ENCODE peak calls at places on chromosome 16, in five cellular contexts. One of them, this sample, is unnamed.

GRCh38 chr16:351804-352520 is 561 bp downstream of the AXIN1 start:
- DNase-seq in lung: no peak
- DNase-seq in dorsolateral prefrontal cortex: no peak
- DNase-seq in PC-3: no peak
- DNase-seq in upper lobe of right lung: peak
- DNase-seq in this sample: peak

GRCh38 chr16:35732046-35732810 is 2272.8 kb downstream of the TP53TG3F start:
- DNase-seq in lung: no peak
- DNase-seq in dorsolateral prefrontal cortex: no peak
- DNase-seq in PC-3: no peak
- DNase-seq in upper lobe of right lung: no peak
- DNase-seq in this sample: peak

GRCh38 chr16:75789237-75789636 is 62.9 kb upstream of the CPHXL start:
- DNase-seq in lung: no peak
- DNase-seq in dorsolateral prefrontal cortex: no peak
- DNase-seq in PC-3: peak
- DNase-seq in upper lobe of right lung: no peak
- DNase-seq in this sample: no peak

GRCh38 chr16:7268182-7268581 is 64.5 kb upstream of the RBFOX1 start:
- DNase-seq in lung: no peak
- DNase-seq in dorsolateral prefrontal cortex: no peak
- DNase-seq in PC-3: peak
- DNase-seq in upper lobe of right lung: no peak
- DNase-seq in this sample: no peak

GRCh38 chr16:77297996-77298637 is 98.9 kb downstream of the SYCE1L start:
- DNase-seq in lung: no peak
- DNase-seq in dorsolateral prefrontal cortex: no peak
- DNase-seq in PC-3: peak
- DNase-seq in upper lobe of right lung: no peak
- DNase-seq in this sample: no peak

GRCh38 chr16:81700071-81700779 is 78.9 kb upstream of the PLCG2 start:
- DNase-seq in lung: no peak
- DNase-seq in dorsolateral prefrontal cortex: no peak
- DNase-seq in PC-3: no peak
- DNase-seq in upper lobe of right lung: no peak
- DNase-seq in this sample: no peak

GRCh38 chr16:58366247-58367031 is 25.8 kb upstream of the GINS3 start:
- DNase-seq in lung: no peak
- DNase-seq in dorsolateral prefrontal cortex: no peak
- DNase-seq in PC-3: peak
- DNase-seq in upper lobe of right lung: no peak
- DNase-seq in this sample: no peak

GRCh38 chr16:68289621-68290329 is 21.0 kb downstream of the SLC7A6OS start:
- DNase-seq in lung: no peak
- DNase-seq in dorsolateral prefrontal cortex: no peak
- DNase-seq in PC-3: no peak
- DNase-seq in upper lobe of right lung: no peak
- DNase-seq in this sample: no peak

GRCh38 chr16:12178251-12178990 is 201.9 kb downstream of the SNX29 start:
- DNase-seq in lung: peak
- DNase-seq in dorsolateral prefrontal cortex: no peak
- DNase-seq in PC-3: no peak
- DNase-seq in upper lobe of right lung: no peak
- DNase-seq in this sample: no peak

GRCh38 chr16:13510425-13511151 is 409.4 kb upstream of the ERCC4 start:
- DNase-seq in lung: no peak
- DNase-seq in dorsolateral prefrontal cortex: no peak
- DNase-seq in PC-3: peak
- DNase-seq in upper lobe of right lung: no peak
- DNase-seq in this sample: no peak

GRCh38 chr16:17467923-17468540 is 2.7 kb downstream of the XYLT1 start:
- DNase-seq in lung: no peak
- DNase-seq in dorsolateral prefrontal cortex: peak
- DNase-seq in PC-3: no peak
- DNase-seq in upper lobe of right lung: peak
- DNase-seq in this sample: peak

GRCh38 chr16:72788269-72788809 is 259.6 kb downstream of the ZFHX3 start:
- DNase-seq in lung: no peak
- DNase-seq in dorsolateral prefrontal cortex: no peak
- DNase-seq in PC-3: no peak
- DNase-seq in upper lobe of right lung: peak
- DNase-seq in this sample: no peak

GRCh38 chr16:86882586-86883280 is 304.4 kb downstream of the FOXL1 start:
- DNase-seq in lung: no peak
- DNase-seq in dorsolateral prefrontal cortex: no peak
- DNase-seq in PC-3: peak
- DNase-seq in upper lobe of right lung: peak
- DNase-seq in this sample: no peak

GRCh38 chr16:30778549-30779244 is 8.3 kb downstream of the ZNF629 start:
- DNase-seq in lung: no peak
- DNase-seq in dorsolateral prefrontal cortex: no peak
- DNase-seq in PC-3: no peak
- DNase-seq in upper lobe of right lung: no peak
- DNase-seq in this sample: no peak

GRCh38 chr16:22814330-22815105 is 556 bp downstream of the HS3ST2 start:
- DNase-seq in lung: no peak
- DNase-seq in dorsolateral prefrontal cortex: no peak
- DNase-seq in PC-3: no peak
- DNase-seq in upper lobe of right lung: no peak
- DNase-seq in this sample: no peak

GRCh38 chr16:89599451-89599858 is 14.0 kb upstream of the DPEP1 start:
- DNase-seq in lung: no peak
- DNase-seq in dorsolateral prefrontal cortex: no peak
- DNase-seq in PC-3: peak
- DNase-seq in upper lobe of right lung: no peak
- DNase-seq in this sample: no peak

GRCh38 chr16:25689137-25689836 is 2.5 kb upstream of the HS3ST4 start:
- DNase-seq in lung: no peak
- DNase-seq in dorsolateral prefrontal cortex: no peak
- DNase-seq in PC-3: no peak
- DNase-seq in upper lobe of right lung: no peak
- DNase-seq in this sample: no peak

GRCh38 chr16:85910854-85911247 is 11.9 kb downstream of the IRF8 start:
- DNase-seq in lung: no peak
- DNase-seq in dorsolateral prefrontal cortex: no peak
- DNase-seq in PC-3: no peak
- DNase-seq in upper lobe of right lung: no peak
- DNase-seq in this sample: no peak

GRCh38 chr16:30697264-30698138 is 1.5 kb upstream of the SRCAP start:
- DNase-seq in lung: no peak
- DNase-seq in dorsolateral prefrontal cortex: peak
- DNase-seq in PC-3: peak
- DNase-seq in upper lobe of right lung: no peak
- DNase-seq in this sample: no peak

GRCh38 chr16:58586340-58587030 is 43.1 kb downstream of the CNOT1 start:
- DNase-seq in lung: no peak
- DNase-seq in dorsolateral prefrontal cortex: no peak
- DNase-seq in PC-3: no peak
- DNase-seq in upper lobe of right lung: no peak
- DNase-seq in this sample: no peak

GRCh38 chr16:71441348-71441781 is 489 bp downstream of the TLE7 start:
- DNase-seq in lung: no peak
- DNase-seq in dorsolateral prefrontal cortex: no peak
- DNase-seq in PC-3: no peak
- DNase-seq in upper lobe of right lung: no peak
- DNase-seq in this sample: no peak

GRCh38 chr16:13920510-13920818 is 510 bp downstream of the ERCC4 start:
- DNase-seq in lung: no peak
- DNase-seq in dorsolateral prefrontal cortex: no peak
- DNase-seq in PC-3: no peak
- DNase-seq in upper lobe of right lung: no peak
- DNase-seq in this sample: no peak

GRCh38 chr16:11565665-11566064 is 21.1 kb downstream of the LITAF start:
- DNase-seq in lung: no peak
- DNase-seq in dorsolateral prefrontal cortex: no peak
- DNase-seq in PC-3: no peak
- DNase-seq in upper lobe of right lung: peak
- DNase-seq in this sample: no peak

GRCh38 chr16:59164461-59164860 is 430.3 kb upstream of the GOT2 start:
- DNase-seq in lung: no peak
- DNase-seq in dorsolateral prefrontal cortex: no peak
- DNase-seq in PC-3: no peak
- DNase-seq in upper lobe of right lung: no peak
- DNase-seq in this sample: no peak

GRCh38 chr16:64278196-64278595 is 843.7 kb downstream of the CDH11 start:
- DNase-seq in lung: no peak
- DNase-seq in dorsolateral prefrontal cortex: no peak
- DNase-seq in PC-3: peak
- DNase-seq in upper lobe of right lung: no peak
- DNase-seq in this sample: no peak

GRCh38 chr16:89188064-89188441 is 12.3 kb downstream of the SLC22A31 start:
- DNase-seq in lung: no peak
- DNase-seq in dorsolateral prefrontal cortex: no peak
- DNase-seq in PC-3: no peak
- DNase-seq in upper lobe of right lung: no peak
- DNase-seq in this sample: no peak

GRCh38 chr16:23700509-23700908 is 12.5 kb downstream of the ERN2 start:
- DNase-seq in lung: no peak
- DNase-seq in dorsolateral prefrontal cortex: no peak
- DNase-seq in PC-3: no peak
- DNase-seq in upper lobe of right lung: no peak
- DNase-seq in this sample: no peak

GRCh38 chr16:51409001-51409675 is 258.1 kb upstream of the SALL1 start:
- DNase-seq in lung: no peak
- DNase-seq in dorsolateral prefrontal cortex: no peak
- DNase-seq in PC-3: no peak
- DNase-seq in upper lobe of right lung: no peak
- DNase-seq in this sample: no peak

GRCh38 chr16:67770371-67770991 is 35.9 kb downstream of the RANBP10 start:
- DNase-seq in lung: no peak
- DNase-seq in dorsolateral prefrontal cortex: no peak
- DNase-seq in PC-3: no peak
- DNase-seq in upper lobe of right lung: no peak
- DNase-seq in this sample: no peak

GRCh38 chr16:25151996-25152395 is 40.5 kb downstream of the LCMT1 start:
- DNase-seq in lung: no peak
- DNase-seq in dorsolateral prefrontal cortex: no peak
- DNase-seq in PC-3: peak
- DNase-seq in upper lobe of right lung: no peak
- DNase-seq in this sample: peak

GRCh38 chr16:30076276-30076791 is 540 bp downstream of the PPP4C start:
- DNase-seq in lung: no peak
- DNase-seq in dorsolateral prefrontal cortex: no peak
- DNase-seq in PC-3: no peak
- DNase-seq in upper lobe of right lung: no peak
- DNase-seq in this sample: no peak

GRCh38 chr16:10526962-10527361 is 53.4 kb downstream of the EMP2 start:
- DNase-seq in lung: no peak
- DNase-seq in dorsolateral prefrontal cortex: no peak
- DNase-seq in PC-3: no peak
- DNase-seq in upper lobe of right lung: no peak
- DNase-seq in this sample: no peak
- H3K27ac ChIP-seq in lung: no peak
- H3K27ac ChIP-seq in dorsolateral prefrontal cortex: no peak
- H3K27ac ChIP-seq in PC-3: no peak
- H3K27ac ChIP-seq in upper lobe of right lung: no peak
- H3K27ac ChIP-seq in this sample: no peak

GRCh38 chr16:46906360-46907060 is 22.3 kb downstream of the GPT2 start:
- DNase-seq in lung: no peak
- DNase-seq in dorsolateral prefrontal cortex: no peak
- DNase-seq in PC-3: no peak
- DNase-seq in upper lobe of right lung: no peak
- DNase-seq in this sample: no peak
- H3K27ac ChIP-seq in lung: no peak
- H3K27ac ChIP-seq in dorsolateral prefrontal cortex: peak
- H3K27ac ChIP-seq in PC-3: no peak
- H3K27ac ChIP-seq in upper lobe of right lung: no peak
- H3K27ac ChIP-seq in this sample: no peak

DNA sequence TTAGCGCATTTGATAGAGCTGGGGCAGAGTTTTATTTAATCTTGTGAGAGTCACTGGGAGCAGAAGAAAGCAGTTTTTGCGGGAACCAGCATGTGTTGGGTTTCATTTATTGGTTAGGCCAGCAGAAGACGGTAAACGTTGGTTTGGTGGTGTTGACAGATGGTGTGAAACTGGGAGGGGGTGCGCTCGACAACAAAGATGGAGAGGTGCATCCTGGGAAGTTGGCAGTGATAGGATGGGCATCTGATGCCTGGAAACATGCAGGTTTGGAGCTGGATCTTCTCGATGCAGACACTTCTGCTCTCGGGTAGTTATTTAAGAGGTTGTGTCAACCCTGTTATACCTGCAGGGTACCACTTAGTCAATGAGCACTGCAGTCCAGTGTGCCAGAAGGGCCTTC is 24.9 kb upstream of the CLEC18A start:
- DNase-seq in lung: no peak
- DNase-seq in dorsolateral prefrontal cortex: no peak
- DNase-seq in PC-3: no peak
- DNase-seq in upper lobe of right lung: no peak
- DNase-seq in this sample: no peak
- H3K27ac ChIP-seq in lung: no peak
- H3K27ac ChIP-seq in dorsolateral prefrontal cortex: peak
- H3K27ac ChIP-seq in PC-3: no peak
- H3K27ac ChIP-seq in upper lobe of right lung: no peak
- H3K27ac ChIP-seq in this sample: no peak

GRCh38 chr16:57145964-57146647 is 39.7 kb downstream of the PSME3IP1 start:
- DNase-seq in lung: no peak
- DNase-seq in dorsolateral prefrontal cortex: no peak
- DNase-seq in PC-3: no peak
- DNase-seq in upper lobe of right lung: no peak
- DNase-seq in this sample: no peak

GRCh38 chr16:57147381-57148191 is 38.3 kb downstream of the PSME3IP1 start:
- DNase-seq in lung: no peak
- DNase-seq in dorsolateral prefrontal cortex: no peak
- DNase-seq in PC-3: no peak
- DNase-seq in upper lobe of right lung: no peak
- DNase-seq in this sample: peak

GRCh38 chr16:57148481-57148880 is 37.4 kb downstream of the PSME3IP1 start:
- DNase-seq in lung: no peak
- DNase-seq in dorsolateral prefrontal cortex: no peak
- DNase-seq in PC-3: no peak
- DNase-seq in upper lobe of right lung: no peak
- DNase-seq in this sample: no peak

GRCh38 chr16:57145046-57145963 is 40.5 kb downstream of the PSME3IP1 start:
- DNase-seq in lung: no peak
- DNase-seq in dorsolateral prefrontal cortex: no peak
- DNase-seq in PC-3: no peak
- DNase-seq in upper lobe of right lung: no peak
- DNase-seq in this sample: no peak

DNA sequence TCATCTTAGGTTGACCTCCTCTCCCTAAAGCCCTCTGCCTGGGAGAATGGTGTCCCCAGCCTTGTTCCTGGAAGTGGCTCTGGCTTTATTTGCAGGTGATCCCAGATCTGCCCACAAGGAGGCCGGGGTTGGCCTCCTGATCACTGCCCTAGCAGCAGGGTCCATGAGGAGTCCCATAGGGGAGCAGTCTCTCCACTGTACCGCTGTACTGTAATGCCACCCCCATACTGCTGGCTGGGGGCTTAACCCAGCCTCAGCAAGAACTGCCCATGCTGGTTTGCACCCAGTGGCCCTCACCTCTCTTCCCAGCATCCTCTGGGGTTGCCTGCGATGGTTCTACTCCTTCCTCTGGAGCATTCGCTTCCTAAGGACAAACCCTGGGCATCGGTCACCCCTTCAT is 39.1 kb downstream of the PSME3IP1 start:
- DNase-seq in lung: no peak
- DNase-seq in dorsolateral prefrontal cortex: no peak
- DNase-seq in PC-3: peak
- DNase-seq in upper lobe of right lung: no peak
- DNase-seq in this sample: no peak
- H3K27ac ChIP-seq in lung: peak
- H3K27ac ChIP-seq in dorsolateral prefrontal cortex: peak
- H3K27ac ChIP-seq in PC-3: no peak
- H3K27ac ChIP-seq in upper lobe of right lung: peak
- H3K27ac ChIP-seq in this sample: no peak

This sample was measured in SJSA1.